ENCODE peak calls at places on chromosomes 4 and X, in four cellular contexts. G is heart right ventricle, K is GM10248, N is C1 segment of cervical spinal cord. L is an unnamed sample.

GRCh38 chrX:151870603-151871002 is 42.1 kb upstream of the MAGEA4 start:
- DNase-seq in N (no peak), K (no peak), G (no peak), L (no peak)

GRCh38 chr4:6226506-6226905 is 26.2 kb upstream of the JAKMIP1 start:
- DNase-seq in G (no peak), N (no peak), K (no peak), L (peak)

GRCh38 chrX:71998836-71999509 is 88.3 kb downstream of the NHSL2 start:
- DNase-seq in N (no peak), G (peak), K (peak), L (peak)

GRCh38 chrX:150062292-150063137 is 124.2 kb upstream of the EOLA2 start:
- DNase-seq in N (no peak), K (no peak), G (no peak), L (peak)

GRCh38 chrX:125202486-125203378 is 116.9 kb upstream of the TEX13C start:
- DNase-seq in K (peak), G (no peak), N (no peak), L (no peak)

GRCh38 chr4:79466621-79467020 is 58.6 kb upstream of the GK2 start:
- DNase-seq in N (no peak), K (no peak), G (no peak), L (no peak)

GRCh38 chr4:37522996-37523395 is 163.2 kb downstream of the RELL1 start:
- DNase-seq in K (no peak), G (no peak), N (no peak), L (no peak)

GRCh38 chrX:69096963-69097362 is 68.3 kb downstream of the PJA1 start:
- DNase-seq in K (no peak), N (no peak), G (no peak), L (no peak)

GRCh38 chr4:152310223-152310622 is 225.7 kb downstream of the FBXW7 start:
- DNase-seq in N (no peak), G (no peak), K (no peak), L (no peak)

GRCh38 chrX:140764401-140764919 is 54.9 kb downstream of the LINC00632 start:
- DNase-seq in K (no peak), N (peak), G (no peak), L (peak)

GRCh38 chr4:168674869-168675268 is 178.0 kb downstream of the PALLD start:
- DNase-seq in G (no peak), K (no peak), N (no peak), L (no peak)

GRCh38 chr4:65482410-65482809 is 187.9 kb downstream of the EPHA5 start:
- DNase-seq in K (no peak), N (no peak), G (no peak), L (no peak)

GRCh38 chrX:134717698-134718328 is 59.5 kb upstream of the PLAC1 start:
- DNase-seq in G (no peak), K (no peak), N (no peak), L (no peak)

GRCh38 chrX:23901065-23901464 is 6.7 kb downstream of the APOO start:
- DNase-seq in K (no peak), G (no peak), N (no peak), L (no peak)

GRCh38 chrX:70504772-70505450 is 60.3 kb downstream of the DLG3 start:
- DNase-seq in N (no peak), G (no peak), K (peak), L (no peak)

GRCh38 chr4:8019396-8020365 is 80.0 kb upstream of the AFAP1 start:
- DNase-seq in N (peak), K (no peak), G (no peak), L (no peak)

GRCh38 chrX:38232287-38232686 is 11.6 kb upstream of the SRPX start:
- DNase-seq in G (no peak), N (no peak), K (no peak), L (no peak)

GRCh38 chr4:71217688-71218087 is 121.1 kb upstream of the SLC4A4 start:
- DNase-seq in K (no peak), G (no peak), N (no peak), L (no peak)

GRCh38 chrX:69305333-69306062 is 140.2 kb upstream of the PJA1 start:
- DNase-seq in K (no peak), G (no peak), N (no peak), L (no peak)

L was measured in tibial artery.